ENCODE peak calls at places on chromosomes 1 and 21, in seven cellular contexts. One of them, this sample, is unnamed.

GRCh38 chr1:169681094-169681493 is 30.3 kb downstream of the SELL start:
- DNase-seq in right cardiac atrium: no peak
- DNase-seq in heart left ventricle: no peak
- DNase-seq in CD8-positive, alpha-beta memory T cell: no peak
- DNase-seq in hepatocyte: no peak
- DNase-seq in substantia nigra: no peak
- DNase-seq in A549: no peak
- DNase-seq in this sample: no peak

GRCh38 chr1:26290061-26290415 is 10.2 kb downstream of the SH3BGRL3 start:
- DNase-seq in CD8-positive, alpha-beta memory T cell: no peak
- DNase-seq in A549: no peak
- DNase-seq in hepatocyte: no peak
- DNase-seq in substantia nigra: no peak
- DNase-seq in right cardiac atrium: no peak
- DNase-seq in heart left ventricle: no peak
- DNase-seq in this sample: no peak

GRCh38 chr1:20087668-20088067 is 17.7 kb downstream of the PLA2G5 start:
- DNase-seq in CD8-positive, alpha-beta memory T cell: no peak
- DNase-seq in substantia nigra: no peak
- DNase-seq in right cardiac atrium: no peak
- DNase-seq in heart left ventricle: no peak
- DNase-seq in A549: peak
- DNase-seq in hepatocyte: no peak
- DNase-seq in this sample: no peak

GRCh38 chr1:165144757-165145397 is 211.6 kb downstream of the LMX1A start:
- DNase-seq in A549: no peak
- DNase-seq in heart left ventricle: peak
- DNase-seq in CD8-positive, alpha-beta memory T cell: no peak
- DNase-seq in substantia nigra: peak
- DNase-seq in right cardiac atrium: no peak
- DNase-seq in hepatocyte: peak
- DNase-seq in this sample: peak

GRCh38 chr1:56024155-56024554 is 555.2 kb downstream of the PLPP3 start:
- DNase-seq in hepatocyte: no peak
- DNase-seq in CD8-positive, alpha-beta memory T cell: no peak
- DNase-seq in substantia nigra: no peak
- DNase-seq in heart left ventricle: no peak
- DNase-seq in A549: no peak
- DNase-seq in right cardiac atrium: no peak
- DNase-seq in this sample: no peak

GRCh38 chr1:55955237-55955636 is 624.1 kb downstream of the PLPP3 start:
- DNase-seq in right cardiac atrium: no peak
- DNase-seq in heart left ventricle: no peak
- DNase-seq in A549: no peak
- DNase-seq in CD8-positive, alpha-beta memory T cell: no peak
- DNase-seq in substantia nigra: no peak
- DNase-seq in hepatocyte: no peak
- DNase-seq in this sample: no peak

GRCh38 chr21:26587621-26588260 is 14.7 kb upstream of the CYYR1 start:
- DNase-seq in heart left ventricle: no peak
- DNase-seq in substantia nigra: no peak
- DNase-seq in CD8-positive, alpha-beta memory T cell: no peak
- DNase-seq in A549: peak
- DNase-seq in hepatocyte: peak
- DNase-seq in right cardiac atrium: no peak
- DNase-seq in this sample: peak

GRCh38 chr21:17527711-17528110 is 14.9 kb downstream of the CXADR start:
- DNase-seq in hepatocyte: no peak
- DNase-seq in A549: no peak
- DNase-seq in heart left ventricle: no peak
- DNase-seq in substantia nigra: no peak
- DNase-seq in CD8-positive, alpha-beta memory T cell: no peak
- DNase-seq in right cardiac atrium: no peak
- DNase-seq in this sample: no peak

GRCh38 chr1:44089371-44090070 is 29.1 kb upstream of the KLF17 start:
- DNase-seq in substantia nigra: no peak
- DNase-seq in A549: no peak
- DNase-seq in CD8-positive, alpha-beta memory T cell: no peak
- DNase-seq in right cardiac atrium: no peak
- DNase-seq in heart left ventricle: no peak
- DNase-seq in hepatocyte: no peak
- DNase-seq in this sample: no peak

GRCh38 chr21:44511938-44512275 is 28.1 kb downstream of the KRTAP10-1 start:
- DNase-seq in hepatocyte: no peak
- DNase-seq in A549: no peak
- DNase-seq in right cardiac atrium: no peak
- DNase-seq in substantia nigra: no peak
- DNase-seq in CD8-positive, alpha-beta memory T cell: no peak
- DNase-seq in heart left ventricle: no peak
- DNase-seq in this sample: no peak

GRCh38 chr1:111480682-111481081 is 6.9 kb downstream of the C1orf162 start:
- DNase-seq in A549: no peak
- DNase-seq in right cardiac atrium: no peak
- DNase-seq in substantia nigra: no peak
- DNase-seq in hepatocyte: no peak
- DNase-seq in heart left ventricle: no peak
- DNase-seq in CD8-positive, alpha-beta memory T cell: no peak
- DNase-seq in this sample: no peak

GRCh38 chr21:17462276-17462981 is 50.4 kb upstream of the CXADR start:
- DNase-seq in A549: peak
- DNase-seq in CD8-positive, alpha-beta memory T cell: no peak
- DNase-seq in hepatocyte: peak
- DNase-seq in substantia nigra: no peak
- DNase-seq in heart left ventricle: no peak
- DNase-seq in right cardiac atrium: no peak
- DNase-seq in this sample: no peak

GRCh38 chr1:32703479-32704291 is 1.1 kb upstream of the SYNC start:
- DNase-seq in CD8-positive, alpha-beta memory T cell: no peak
- DNase-seq in heart left ventricle: peak
- DNase-seq in right cardiac atrium: peak
- DNase-seq in substantia nigra: peak
- DNase-seq in hepatocyte: peak
- DNase-seq in A549: peak
- DNase-seq in this sample: no peak

GRCh38 chr1:145545055-145545454 is 62.7 kb upstream of the GPR89A start:
- DNase-seq in CD8-positive, alpha-beta memory T cell: no peak
- DNase-seq in A549: no peak
- DNase-seq in substantia nigra: no peak
- DNase-seq in right cardiac atrium: no peak
- DNase-seq in hepatocyte: no peak
- DNase-seq in heart left ventricle: no peak
- DNase-seq in this sample: no peak

GRCh38 chr1:165235777-165236285 is 120.7 kb downstream of the LMX1A start:
- DNase-seq in A549: no peak
- DNase-seq in heart left ventricle: no peak
- DNase-seq in CD8-positive, alpha-beta memory T cell: no peak
- DNase-seq in hepatocyte: peak
- DNase-seq in substantia nigra: no peak
- DNase-seq in right cardiac atrium: no peak
- DNase-seq in this sample: no peak

GRCh38 chr1:8554956-8555534 is 237.1 kb downstream of the SLC45A1 start:
- DNase-seq in A549: no peak
- DNase-seq in heart left ventricle: no peak
- DNase-seq in substantia nigra: no peak
- DNase-seq in right cardiac atrium: no peak
- DNase-seq in hepatocyte: no peak
- DNase-seq in CD8-positive, alpha-beta memory T cell: no peak
- DNase-seq in this sample: no peak

GRCh38 chr1:109617291-109617801 is 2.1 kb downstream of the GNAT2 start:
- DNase-seq in CD8-positive, alpha-beta memory T cell: no peak
- DNase-seq in right cardiac atrium: no peak
- DNase-seq in hepatocyte: peak
- DNase-seq in substantia nigra: no peak
- DNase-seq in heart left ventricle: no peak
- DNase-seq in A549: no peak
- DNase-seq in this sample: no peak

GRCh38 chr1:29593601-29594382 is 357.5 kb downstream of the PTPRU start:
- DNase-seq in A549: no peak
- DNase-seq in substantia nigra: no peak
- DNase-seq in hepatocyte: no peak
- DNase-seq in right cardiac atrium: no peak
- DNase-seq in heart left ventricle: no peak
- DNase-seq in CD8-positive, alpha-beta memory T cell: no peak
- DNase-seq in this sample: no peak

GRCh38 chr1:232578681-232579195 is 51.2 kb downstream of the SIPA1L2 start:
- DNase-seq in A549: no peak
- DNase-seq in right cardiac atrium: no peak
- DNase-seq in substantia nigra: no peak
- DNase-seq in hepatocyte: no peak
- DNase-seq in heart left ventricle: no peak
- DNase-seq in CD8-positive, alpha-beta memory T cell: no peak
- DNase-seq in this sample: no peak

GRCh38 chr1:145889722-145890121 is 4.1 kb upstream of the ANKRD35 start:
- DNase-seq in right cardiac atrium: no peak
- DNase-seq in heart left ventricle: no peak
- DNase-seq in A549: no peak
- DNase-seq in substantia nigra: no peak
- DNase-seq in CD8-positive, alpha-beta memory T cell: no peak
- DNase-seq in hepatocyte: no peak
- DNase-seq in this sample: no peak

DNA sequence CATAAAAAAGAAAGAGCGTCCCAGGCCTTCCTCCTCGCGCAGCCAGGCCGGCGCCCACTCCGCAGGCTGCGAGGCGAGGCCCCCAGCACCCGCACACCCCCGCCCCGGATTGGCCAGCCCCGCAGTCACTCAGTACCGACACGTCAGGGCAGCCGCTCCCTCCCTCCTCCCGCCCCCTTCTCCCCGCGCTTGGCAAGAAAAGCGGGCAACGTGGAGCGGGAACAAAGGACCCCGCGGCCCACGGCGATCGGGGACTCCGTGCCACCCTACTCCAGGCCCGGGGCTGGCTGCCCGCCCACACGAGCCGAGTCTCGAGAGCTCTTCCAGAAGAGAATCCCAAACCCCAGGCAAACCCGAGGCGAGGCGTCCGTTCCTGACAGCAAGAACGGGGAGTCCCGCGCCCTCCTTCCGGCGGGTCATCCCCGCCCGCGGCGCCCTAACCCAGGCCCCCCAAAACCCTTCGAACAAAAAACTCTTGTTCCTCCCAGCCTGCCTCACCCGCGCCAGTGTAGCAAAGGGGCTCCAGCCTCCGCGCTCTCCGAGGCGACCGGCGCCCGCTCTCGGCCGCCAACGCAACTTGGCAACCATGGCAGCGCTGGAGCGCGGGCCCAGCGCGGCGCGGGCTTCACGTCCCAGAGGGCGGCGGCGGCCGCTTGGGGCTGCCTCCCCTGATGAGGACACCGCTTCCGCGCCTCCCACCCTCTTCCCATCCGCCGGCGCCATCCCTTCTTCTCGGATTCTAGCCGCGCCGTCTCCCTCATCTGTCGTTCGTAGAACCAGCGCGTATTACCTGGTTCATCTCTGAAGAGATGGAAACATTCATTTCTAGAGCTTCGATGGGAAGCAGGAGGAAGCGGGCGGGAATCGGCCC is 645 bp downstream of the IVNS1ABP start:
- DNase-seq in heart left ventricle: peak
- DNase-seq in substantia nigra: peak
- DNase-seq in hepatocyte: peak
- DNase-seq in A549: peak
- DNase-seq in CD8-positive, alpha-beta memory T cell: peak
- DNase-seq in right cardiac atrium: peak
- DNase-seq in this sample: peak
- H3K27ac ChIP-seq in heart left ventricle: peak
- H3K27ac ChIP-seq in substantia nigra: peak
- H3K27ac ChIP-seq in hepatocyte: peak
- H3K27ac ChIP-seq in A549: peak
- H3K27ac ChIP-seq in CD8-positive, alpha-beta memory T cell: peak
- H3K27ac ChIP-seq in right cardiac atrium: peak
- H3K27ac ChIP-seq in this sample: peak

GRCh38 chr1:161037661-161038522 is 872 bp downstream of the TSTD1 start:
- DNase-seq in right cardiac atrium: peak
- DNase-seq in substantia nigra: no peak
- DNase-seq in A549: no peak
- DNase-seq in heart left ventricle: no peak
- DNase-seq in CD8-positive, alpha-beta memory T cell: no peak
- DNase-seq in hepatocyte: no peak
- DNase-seq in this sample: no peak
- H3K27ac ChIP-seq in right cardiac atrium: no peak
- H3K27ac ChIP-seq in substantia nigra: no peak
- H3K27ac ChIP-seq in A549: no peak
- H3K27ac ChIP-seq in heart left ventricle: peak
- H3K27ac ChIP-seq in CD8-positive, alpha-beta memory T cell: peak
- H3K27ac ChIP-seq in hepatocyte: peak
- H3K27ac ChIP-seq in this sample: peak

DNA sequence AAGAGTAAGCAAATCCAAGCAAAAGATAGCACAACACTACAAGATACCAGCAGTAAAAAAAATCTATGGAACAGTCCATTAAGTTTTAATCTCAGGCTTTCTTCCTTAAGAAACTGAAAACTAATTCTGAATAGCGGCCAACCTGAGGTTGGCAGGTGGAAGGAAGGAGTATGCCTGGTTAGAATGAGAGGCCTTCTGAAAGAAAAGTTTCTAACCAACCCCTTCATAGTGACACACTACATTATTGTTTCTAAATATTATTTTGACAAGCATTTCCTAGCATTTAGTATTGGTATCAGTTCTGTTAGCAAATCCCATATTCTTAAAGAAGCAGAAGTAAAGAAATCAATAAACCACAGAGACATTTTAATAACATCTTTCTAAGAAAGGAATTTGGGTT is 205.7 kb upstream of the PTBP2 start:
- DNase-seq in substantia nigra: no peak
- DNase-seq in A549: no peak
- DNase-seq in hepatocyte: no peak
- DNase-seq in right cardiac atrium: no peak
- DNase-seq in CD8-positive, alpha-beta memory T cell: no peak
- DNase-seq in heart left ventricle: no peak
- DNase-seq in this sample: no peak
- H3K27ac ChIP-seq in substantia nigra: no peak
- H3K27ac ChIP-seq in A549: no peak
- H3K27ac ChIP-seq in hepatocyte: no peak
- H3K27ac ChIP-seq in right cardiac atrium: no peak
- H3K27ac ChIP-seq in CD8-positive, alpha-beta memory T cell: no peak
- H3K27ac ChIP-seq in heart left ventricle: no peak
- H3K27ac ChIP-seq in this sample: no peak

GRCh38 chr1:41462680-41463004 is 21.8 kb downstream of the EDN2 start:
- DNase-seq in heart left ventricle: no peak
- DNase-seq in hepatocyte: no peak
- DNase-seq in A549: no peak
- DNase-seq in CD8-positive, alpha-beta memory T cell: no peak
- DNase-seq in right cardiac atrium: no peak
- DNase-seq in substantia nigra: no peak
- DNase-seq in this sample: no peak

GRCh38 chr1:41464886-41465285 is 19.6 kb downstream of the EDN2 start:
- DNase-seq in A549: no peak
- DNase-seq in substantia nigra: no peak
- DNase-seq in hepatocyte: no peak
- DNase-seq in right cardiac atrium: no peak
- DNase-seq in CD8-positive, alpha-beta memory T cell: no peak
- DNase-seq in heart left ventricle: no peak
- DNase-seq in this sample: no peak

GRCh38 chr1:41465741-41466140 is 18.7 kb downstream of the EDN2 start:
- DNase-seq in A549: no peak
- DNase-seq in right cardiac atrium: no peak
- DNase-seq in heart left ventricle: no peak
- DNase-seq in CD8-positive, alpha-beta memory T cell: no peak
- DNase-seq in hepatocyte: no peak
- DNase-seq in substantia nigra: no peak
- DNase-seq in this sample: no peak

GRCh38 chr1:41463516-41463915 is 21.0 kb downstream of the EDN2 start:
- DNase-seq in substantia nigra: no peak
- DNase-seq in CD8-positive, alpha-beta memory T cell: no peak
- DNase-seq in hepatocyte: no peak
- DNase-seq in right cardiac atrium: no peak
- DNase-seq in A549: no peak
- DNase-seq in heart left ventricle: peak
- DNase-seq in this sample: no peak

GRCh38 chr1:41461790-41462679 is 22.4 kb downstream of the EDN2 start:
- DNase-seq in substantia nigra: no peak
- DNase-seq in heart left ventricle: no peak
- DNase-seq in hepatocyte: peak
- DNase-seq in CD8-positive, alpha-beta memory T cell: no peak
- DNase-seq in A549: no peak
- DNase-seq in right cardiac atrium: no peak
- DNase-seq in this sample: no peak
- H3K27ac ChIP-seq in substantia nigra: no peak
- H3K27ac ChIP-seq in heart left ventricle: no peak
- H3K27ac ChIP-seq in hepatocyte: no peak
- H3K27ac ChIP-seq in CD8-positive, alpha-beta memory T cell: no peak
- H3K27ac ChIP-seq in A549: no peak
- H3K27ac ChIP-seq in right cardiac atrium: no peak
- H3K27ac ChIP-seq in this sample: no peak